ENCODE peak calls at places on chromosomes 6 and 20, in six cellular contexts. W, Q, S, I, Z and F are unnamed samples.

GRCh38 chr6:154740658-154741057 is 7.4 kb downstream of the SCAF8 start:
- DNase-seq in Q (no peak), S (no peak), Z (no peak), W (no peak), I (no peak), F (no peak)

GRCh38 chr20:46501961-46502360 is 11.4 kb downstream of the ZNF334 start:
- DNase-seq in Q (no peak), W (no peak), Z (no peak), S (no peak), I (no peak), F (no peak)

GRCh38 chr6:16136086-16136485 is 7.2 kb downstream of the MYLIP start:
- DNase-seq in W (no peak), Q (no peak), Z (no peak), I (no peak), S (no peak), F (no peak)

GRCh38 chr6:133129556-133129955 is 111.6 kb upstream of the EYA4 start:
- DNase-seq in Z (no peak), Q (no peak), W (no peak), S (peak; percentile 57), I (no peak), F (no peak)

GRCh38 chr6:136582702-136583471 is 32.7 kb upstream of the MAP7 start:
- DNase-seq in Q (peak; percentile 61), W (peak; percentile 80), Z (peak; percentile 12), S (peak; percentile 88), I (no peak), F (no peak)

GRCh38 chr6:33298773-33299236 is at the start of gene RGL2:
- DNase-seq in W (peak; percentile 46), Z (peak; percentile 73), S (peak; percentile 48), I (peak; percentile 53), Q (no peak), F (peak; percentile 97)

GRCh38 chr20:40578961-40579360 is 110.1 kb downstream of the MAFB start:
- DNase-seq in Q (no peak), W (no peak), I (no peak), S (no peak), Z (no peak), F (no peak)

GRCh38 chr6:6315660-6316059 is 4.8 kb downstream of the F13A1 start:
- DNase-seq in Q (peak; percentile 60), Z (no peak), S (no peak), W (no peak), I (no peak), F (no peak)

GRCh38 chr6:109102762-109103161 is 7.5 kb downstream of the CEP57L1 start:
- DNase-seq in I (no peak), Z (no peak), Q (no peak), W (no peak), S (no peak), F (no peak)

GRCh38 chr6:80382796-80383195 is 276.3 kb downstream of the BCKDHB start:
- DNase-seq in S (no peak), Z (no peak), W (no peak), Q (no peak), I (peak; percentile 1), F (no peak)

GRCh38 chr20:63027425-63028389 is 20.9 kb upstream of the BHLHE23 start:
- DNase-seq in W (no peak), Q (peak; percentile 68), I (peak; percentile 18), S (no peak), Z (no peak), F (peak; percentile 39)

GRCh38 chr6:87875781-87876180 is 171.9 kb upstream of the SPACA1 start:
- DNase-seq in S (no peak), I (no peak), Z (no peak), W (no peak), Q (no peak), F (no peak)

GRCh38 chr6:154228521-154228905 is 128.1 kb downstream of the IPCEF1 start:
- DNase-seq in Q (no peak), I (no peak), Z (no peak), W (no peak), S (no peak), F (no peak)

GRCh38 chr6:116828983-116829382 is at the start of gene GPRC6A:
- DNase-seq in I (no peak), Q (no peak), S (no peak), Z (no peak), W (no peak), F (no peak)

GRCh38 chr6:12977206-12977605 is 260.6 kb downstream of the PHACTR1 start:
- DNase-seq in Z (no peak), Q (no peak), W (no peak), S (no peak), I (no peak), F (no peak)

GRCh38 chr6:152232494-152233151 is 404.5 kb downstream of the SYNE1 start:
- DNase-seq in S (no peak), Z (no peak), I (no peak), W (no peak), Q (no peak), F (no peak)

GRCh38 chr6:32608374-32608773 is 18.7 kb upstream of the HLA-DRB1 start:
- DNase-seq in I (no peak), Q (no peak), Z (no peak), W (no peak), S (no peak), F (no peak)

GRCh38 chr20:11452326-11452725 is 465.4 kb upstream of the BTBD3 start:
- DNase-seq in Z (no peak), S (no peak), I (no peak), Q (no peak), W (peak; percentile 16), F (no peak)

GRCh38 chr6:138387577-138388368 is 10.1 kb downstream of the SMIM28 start:
- DNase-seq in I (peak; percentile 37), W (no peak), Q (no peak), Z (no peak), S (no peak), F (no peak)